ENCODE peak calls at places on chromosome 21, in seven cellular contexts. O is HCT116, J is K562, Z is SK-N-SH, D is H1, M is GM12878, H is HepG2. F is an unnamed sample.

GRCh38 chr21:42440187-42440792 is 36.6 kb downstream of the UBASH3A start:
- DNase-seq in O (no peak), J (no peak), Z (no peak), D (no peak), M (peak; percentile 70), H (no peak), F (no peak)

GRCh38 chr21:26555554-26555953 is 17.5 kb downstream of the CYYR1 start:
- DNase-seq in O (no peak), J (no peak), Z (no peak), D (no peak), M (no peak), H (no peak), F (no peak)

GRCh38 chr21:25759573-25759972 is 24.8 kb downstream of the GABPA start:
- DNase-seq in O (no peak), J (no peak), Z (no peak), D (no peak), M (no peak), H (no peak), F (no peak)

GRCh38 chr21:27480841-27481261 is 514.0 kb upstream of the ADAMTS5 start:
- DNase-seq in O (no peak), J (no peak), Z (no peak), D (no peak), M (no peak), H (no peak), F (peak; percentile 2)

GRCh38 chr21:14766241-14766640 is 220.1 kb upstream of the SAMSN1 start:
- DNase-seq in O (peak; percentile 7), J (no peak), Z (peak; percentile 0), D (peak; percentile 48), M (no peak), H (peak; percentile 44), F (peak; percentile 40)

GRCh38 chr21:43274022-43274945 is 105.5 kb downstream of the CRYAA start:
- DNase-seq in O (no peak), J (no peak), Z (no peak), D (no peak), M (no peak), H (no peak), F (no peak)

GRCh38 chr21:25586242-25586805 is 21.0 kb downstream of the MRPL39 start:
- DNase-seq in O (no peak), J (no peak), Z (no peak), D (no peak), M (no peak), H (no peak), F (no peak)

GRCh38 chr21:15332572-15332971 is 267.8 kb upstream of the NRIP1 start:
- DNase-seq in O (no peak), J (no peak), Z (no peak), D (no peak), M (no peak), H (no peak), F (no peak)

GRCh38 chr21:42282021-42282420 is 33.2 kb downstream of the TFF3 start:
- DNase-seq in O (no peak), J (no peak), Z (no peak), D (no peak), M (no peak), H (no peak), F (no peak)

GRCh38 chr21:32257952-32258785 is 20.7 kb downstream of the MIS18A start:
- DNase-seq in O (peak; percentile 62), J (peak; percentile 77), Z (peak; percentile 81), D (peak; percentile 74), M (no peak), H (peak; percentile 73), F (peak; percentile 82)

GRCh38 chr21:43287111-43287973 is 118.5 kb downstream of the CRYAA start:
- DNase-seq in O (no peak), J (peak; percentile 41), Z (no peak), D (no peak), M (peak; percentile 19), H (no peak), F (no peak)

GRCh38 chr21:15495965-15496364 is 233.8 kb upstream of the USP25 start:
- DNase-seq in O (no peak), J (no peak), Z (no peak), D (no peak), M (no peak), H (peak; percentile 7), F (no peak)

GRCh38 chr21:15775981-15776380 is 46.2 kb downstream of the USP25 start:
- DNase-seq in O (no peak), J (no peak), Z (no peak), D (no peak), M (no peak), H (no peak), F (no peak)

GRCh38 chr21:38661296-38662223 is 144.2 kb upstream of the ETS2 start:
- DNase-seq in O (no peak), J (no peak), Z (peak; percentile 67), D (peak; percentile 68), M (no peak), H (no peak), F (no peak)

GRCh38 chr21:15015622-15016471 is 49.0 kb downstream of the NRIP1 start:
- DNase-seq in O (no peak), J (no peak), Z (no peak), D (no peak), M (no peak), H (no peak), F (no peak)

GRCh38 chr21:29125979-29126378 is 4.5 kb upstream of the MAP3K7CL start:
- DNase-seq in O (no peak), J (no peak), Z (no peak), D (no peak), M (no peak), H (no peak), F (no peak)

GRCh38 chr21:29121759-29122158 is 8.7 kb upstream of the MAP3K7CL start:
- DNase-seq in O (no peak), J (no peak), Z (no peak), D (no peak), M (peak; percentile 66), H (no peak), F (no peak)

GRCh38 chr21:29130234-29130993 is at the start of gene MAP3K7CL:
- DNase-seq in O (no peak), J (no peak), Z (no peak), D (no peak), M (no peak), H (no peak), F (no peak)

GRCh38 chr21:29124645-29125044 is 5.8 kb upstream of the MAP3K7CL start:
- DNase-seq in O (no peak), J (no peak), Z (no peak), D (no peak), M (no peak), H (no peak), F (no peak)

DNA sequence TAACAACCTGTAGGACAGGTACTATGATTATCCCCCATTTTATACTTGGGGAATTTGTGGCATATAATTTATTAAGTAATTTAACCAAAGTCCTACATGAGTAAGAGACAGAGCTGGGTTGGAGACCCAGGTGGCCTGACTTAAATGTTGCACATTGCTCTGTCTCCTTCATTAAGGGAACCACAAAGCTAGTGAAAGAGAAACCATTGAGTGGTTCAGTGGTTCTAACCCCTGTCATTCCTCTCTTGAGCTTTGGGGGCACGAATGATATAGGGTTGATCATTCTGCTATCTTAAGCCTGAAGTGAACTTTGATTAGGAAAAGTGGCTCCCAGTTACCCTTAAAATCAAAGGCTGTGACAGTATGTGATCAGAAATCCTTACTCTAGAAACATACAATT is 5.2 kb upstream of the MAP3K7CL start:
- DNase-seq in O (no peak), J (no peak), Z (no peak), D (no peak), M (peak; percentile 71), H (no peak), F (no peak)
- TF ChIP-seq YY1 in O (no peak), J (no peak), Z (no peak), D (no peak), M (no peak), H (no peak), F (no peak)

DNA sequence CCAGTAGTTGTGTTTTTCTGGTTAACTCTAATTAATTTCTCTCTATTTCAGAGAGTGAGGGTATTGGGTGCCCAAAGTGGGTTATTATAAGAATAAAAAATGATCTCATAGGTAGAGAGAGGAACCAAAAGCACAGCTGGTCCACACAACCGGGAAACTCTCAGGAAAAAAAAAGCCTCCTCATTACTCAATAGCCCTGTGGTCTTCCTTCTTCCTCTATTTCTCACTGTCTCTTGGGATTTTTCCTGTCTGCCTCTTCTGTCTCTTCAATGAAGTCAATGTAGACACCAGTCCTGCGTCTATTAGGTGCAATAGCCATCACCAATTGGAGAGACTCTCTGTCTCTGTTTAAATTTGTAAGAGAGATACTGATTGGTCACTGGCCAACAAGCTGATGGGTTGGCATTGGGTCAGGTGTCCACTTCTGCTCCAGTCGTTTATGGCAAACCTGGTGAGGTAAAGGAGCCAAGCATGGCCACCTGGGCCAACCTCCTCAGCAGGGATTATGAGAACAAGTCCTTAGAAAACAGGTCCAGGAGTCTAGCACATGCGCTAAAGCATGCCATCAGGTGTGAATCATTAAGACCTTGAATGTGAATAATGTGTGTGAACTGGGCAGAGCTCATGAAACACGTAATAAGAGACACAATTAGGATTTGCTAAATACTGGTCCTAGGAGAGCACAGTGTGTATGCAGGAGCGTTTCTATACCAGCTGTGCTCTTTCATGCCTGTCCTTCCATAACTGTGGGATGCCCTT is 443.0 kb upstream of the RUNX1 start:
- DNase-seq in O (no peak), J (no peak), Z (no peak), D (no peak), M (no peak), H (no peak), F (no peak)
- H3K9me3 ChIP-seq in O (no peaks in the 10 kb centered on the region), J (no peaks in the 10 kb centered on the region), Z (no peaks in the 10 kb centered on the region), D (no peaks in the 10 kb centered on the region), M (no peaks in the 10 kb centered on the region), H (no peaks in the 10 kb centered on the region), F (no peaks in the 10 kb centered on the region)

GRCh38 chr21:37044643-37045042 is 28.2 kb downstream of the PIGP start:
- DNase-seq in O (no peak), J (no peak), Z (no peak), D (no peak), M (no peak), H (no peak), F (no peak)
- TF ChIP-seq YY1 in O (no peak), J (no peak), Z (no peak), D (no peak), M (no peak), H (no peak), F (no peak)

DNA sequence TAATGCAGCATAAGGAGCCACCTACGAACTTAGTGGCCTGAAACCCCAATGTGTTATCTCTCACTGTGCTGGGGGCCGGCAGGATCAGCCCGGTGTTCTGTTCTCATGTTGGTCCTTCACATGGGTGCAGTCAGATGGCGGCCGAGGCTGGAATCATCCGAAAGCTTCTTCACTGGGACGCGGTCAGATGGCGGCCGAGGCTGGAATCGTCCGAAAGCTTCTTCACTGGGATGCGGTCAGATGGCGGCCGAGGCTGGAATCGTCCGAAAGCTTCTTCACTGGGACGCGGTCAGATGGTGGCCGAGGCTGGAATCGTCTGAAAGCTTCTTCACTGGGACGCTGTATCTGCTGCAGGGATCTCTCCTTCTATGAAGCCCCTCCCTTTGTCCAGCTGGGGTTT is 12.6 kb upstream of the PCBP3 start:
- DNase-seq in O (no peak), J (no peak), Z (no peak), D (no peak), M (no peak), H (no peak), F (no peak)
- H3K9me3 ChIP-seq in O (no peaks in the 10 kb centered on the region), J (peaks cover 11% of the 10 kb centered on the region), Z (no peaks in the 10 kb centered on the region), D (peaks cover 8% of the 10 kb centered on the region), M (no peaks in the 10 kb centered on the region), H (peaks cover 6% of the 10 kb centered on the region), F (no peaks in the 10 kb centered on the region)

DNA sequence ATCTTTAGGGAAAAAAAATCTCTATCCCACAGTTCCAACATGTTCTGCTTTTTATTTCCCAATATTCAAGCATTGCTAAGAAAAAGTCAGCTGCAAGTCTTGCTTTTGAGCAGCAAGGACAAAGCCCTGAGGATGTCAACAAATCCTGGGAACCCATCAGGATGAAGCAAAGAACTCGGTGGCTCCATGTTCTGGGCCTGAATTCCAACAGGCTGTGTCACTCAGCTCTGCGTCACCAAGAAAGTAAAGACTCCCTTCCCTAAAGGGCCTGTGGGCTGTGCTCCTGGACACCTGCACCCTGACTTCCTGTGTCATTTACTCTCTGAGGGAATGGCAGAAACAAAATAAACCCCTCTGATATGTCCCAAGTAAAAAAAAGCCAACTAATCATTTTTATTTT is 95.5 kb downstream of the TIAM1 start:
- DNase-seq in O (no peak), J (no peak), Z (no peak), D (no peak), M (no peak), H (no peak), F (peak; percentile 56)
- TF ChIP-seq YY1 in O (no peak), J (no peak), Z (no peak), D (no peak), M (no peak), H (no peak), F (no peak)